ENCODE peak calls at places on chromosomes 3 and 15, in four cellular contexts. C is IMR-90, W is endothelial cell of umbilical vein, Y is GM23248. K is an unnamed sample.

GRCh38 chr3:119333773-119334492 is 39.8 kb downstream of the ARHGAP31 start:
- DNase-seq in W (no peak), Y (no peak), C (no peak), K (no peak)

GRCh38 chr3:152638707-152639450 is 196.1 kb upstream of the P2RY1 start:
- DNase-seq in W (no peak), C (no peak), Y (peak), K (peak)

GRCh38 chr3:191528589-191528988 is 67.6 kb downstream of the PYDC2 start:
- DNase-seq in Y (no peak), W (no peak), C (no peak), K (no peak)

GRCh38 chr3:178618197-178618596 is 82.0 kb downstream of the KCNMB2 start:
- DNase-seq in C (peak), W (no peak), Y (peak), K (no peak)

GRCh38 chr3:177827517-177828249 is 630.4 kb upstream of the TBL1XR1 start:
- DNase-seq in Y (peak), C (peak), W (peak), K (no peak)

GRCh38 chr3:123518892-123519485 is 65.9 kb downstream of the HACD2 start:
- DNase-seq in C (peak), Y (peak), W (no peak), K (no peak)

GRCh38 chr15:73246411-73246810 is 122.3 kb downstream of the HCN4 start:
- DNase-seq in Y (no peak), W (no peak), C (no peak), K (no peak)

GRCh38 chr15:44712108-44713005 is 1.0 kb downstream of the B2M start:
- DNase-seq in C (peak), Y (peak), W (peak), K (no peak)

GRCh38 chr3:47428585-47429145 is 47.1 kb downstream of the SCAP start:
- DNase-seq in W (no peak), C (no peak), Y (no peak), K (no peak)

GRCh38 chr15:29670945-29671307 is 151.3 kb downstream of the TJP1 start:
- DNase-seq in W (peak), C (peak), Y (peak), K (peak)

GRCh38 chr3:105040026-105040622 is 326.6 kb upstream of the ALCAM start:
- DNase-seq in C (peak), W (peak), Y (no peak), K (no peak)

GRCh38 chr3:86990734-86991481 is at the start of gene VGLL3:
- DNase-seq in C (peak), Y (peak), W (peak), K (no peak)

GRCh38 chr3:9776896-9777694 is 7.3 kb upstream of the CAMK1 start:
- DNase-seq in Y (no peak), C (no peak), W (no peak), K (no peak)

GRCh38 chr15:68204776-68205557 is at the start of gene CALML4:
- DNase-seq in W (peak), C (no peak), Y (peak), K (no peak)

GRCh38 chr3:10758304-10759037 is 57.6 kb upstream of the SLC6A11 start:
- DNase-seq in Y (peak), C (peak), W (peak), K (peak)

GRCh38 chr15:91311986-91312385 is 211.9 kb downstream of the SV2B start:
- DNase-seq in W (no peak), C (no peak), Y (no peak), K (no peak)

GRCh38 chr3:196517142-196517808 is 2.1 kb upstream of the SMCO1 start:
- DNase-seq in C (no peak), Y (no peak), W (no peak), K (no peak)

GRCh38 chr15:77682564-77682963 is 49.9 kb upstream of the LINGO1 start:
- DNase-seq in C (no peak), Y (no peak), W (no peak), K (no peak)

GRCh38 chr3:25664066-25664809 is 469 bp downstream of the TOP2B start:
- DNase-seq in C (peak), Y (peak), W (peak), K (no peak)

GRCh38 chr3:70065666-70066253 is 66.2 kb downstream of the SAMMSON start:
- DNase-seq in C (no peak), Y (no peak), W (no peak), K (no peak)

GRCh38 chr3:194132465-194133358 is 3.2 kb upstream of the HES1 start:
- DNase-seq in Y (peak), W (no peak), C (no peak), K (no peak)

GRCh38 chr3:169619793-169620192 is 43.7 kb downstream of the MECOM start:
- DNase-seq in Y (no peak), W (peak), C (no peak), K (no peak)

GRCh38 chr15:62972814-62973213 is 69.7 kb upstream of the TPM1 start:
- DNase-seq in Y (peak), W (peak), C (peak), K (no peak)

GRCh38 chr3:150348500-150348899 is 59.6 kb upstream of the TSC22D2 start:
- DNase-seq in Y (peak), W (peak), C (peak), K (peak)

GRCh38 chr3:48371651-48372376 is at the start of gene FBXW12:
- DNase-seq in W (no peak), C (no peak), Y (no peak), K (no peak)

GRCh38 chr15:28085489-28086174 is 13.5 kb downstream of the OCA2 start:
- DNase-seq in Y (no peak), W (no peak), C (no peak), K (no peak)

GRCh38 chr3:60555704-60556340 is 695.4 kb downstream of the FHIT start:
- DNase-seq in Y (peak), C (peak), W (no peak), K (peak)

GRCh38 chr3:26505399-26505798 is 117.2 kb upstream of the LRRC3B start:
- DNase-seq in Y (no peak), W (no peak), C (no peak), K (no peak)

GRCh38 chr3:41365973-41366372 is 166.7 kb downstream of the CTNNB1 start:
- DNase-seq in Y (no peak), C (no peak), W (no peak), K (no peak)

GRCh38 chr15:99105516-99106341 is 849 bp downstream of the SYNM start:
- DNase-seq in W (peak), C (peak), Y (peak), K (no peak)

GRCh38 chr3:25472153-25472552 is 44.1 kb downstream of the RARB start:
- DNase-seq in Y (no peak), W (no peak), C (no peak), K (no peak)

GRCh38 chr3:129834580-129834979 is 58.9 kb downstream of the TMCC1 start:
- DNase-seq in W (no peak), Y (no peak), C (no peak), K (no peak)

GRCh38 chr15:80579611-80580010 is 115.5 kb upstream of the ABHD17C start:
- DNase-seq in Y (no peak), C (no peak), W (no peak), K (no peak)

GRCh38 chr3:108818404-108818803 is 4.2 kb upstream of the TRAT1 start:
- DNase-seq in Y (peak), W (peak), C (peak), K (no peak)

GRCh38 chr15:66622677-66623076 is 56.9 kb upstream of the LCTL start:
- DNase-seq in C (no peak), W (no peak), Y (peak), K (no peak)

GRCh38 chr15:101175396-101175795 is 76.5 kb downstream of the CHSY1 start:
- DNase-seq in W (no peak), Y (no peak), C (no peak), K (no peak)

GRCh38 chr3:134754768-134755559 is 40.1 kb upstream of the EPHB1 start:
- DNase-seq in W (peak), C (peak), Y (peak), K (no peak)

DNA sequence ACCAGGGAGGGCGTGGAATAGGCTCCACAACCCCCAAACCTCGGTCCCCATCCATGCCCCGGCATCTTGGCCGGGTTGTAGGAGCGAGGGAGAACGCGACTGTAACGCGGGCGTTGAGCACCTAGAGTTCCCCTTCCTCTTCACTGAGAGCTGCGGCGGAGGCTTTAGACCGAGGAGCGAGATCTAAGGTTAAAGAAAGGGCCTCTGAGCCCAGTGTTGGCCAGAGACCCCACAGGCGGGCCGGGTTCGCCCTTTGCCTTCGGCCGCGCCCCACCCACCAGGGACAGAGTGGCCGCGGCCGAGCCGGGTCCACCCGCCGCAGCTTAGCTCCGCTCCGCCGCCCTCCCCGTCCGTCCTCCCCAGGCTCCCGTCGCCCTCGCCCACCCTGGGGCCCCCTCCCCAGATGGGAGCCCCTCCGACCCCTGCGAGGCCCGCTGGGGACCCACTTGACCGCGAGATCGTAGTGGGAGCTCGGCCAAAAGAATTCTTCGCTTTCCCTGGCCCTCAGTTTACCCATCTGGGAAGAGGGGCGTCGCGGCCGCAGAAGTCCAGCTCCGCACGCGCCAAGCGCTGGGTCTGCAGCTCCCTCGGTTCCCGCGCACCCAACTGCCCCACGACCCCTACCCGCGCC is 425 bp downstream of the ANPEP start:
- DNase-seq in Y (peak), C (no peak), W (no peak), K (no peak)
- H2AFZ ChIP-seq in Y (peak), C (peak), W (peak), K (no peak)

GRCh38 chr3:189334064-189334920 is 162.5 kb downstream of the TPRG1 start:
- DNase-seq in W (no peak), C (no peak), Y (peak), K (no peak)
- H3K27ac ChIP-seq in W (no peak), C (no peak), Y (no peak), K (peak)

DNA sequence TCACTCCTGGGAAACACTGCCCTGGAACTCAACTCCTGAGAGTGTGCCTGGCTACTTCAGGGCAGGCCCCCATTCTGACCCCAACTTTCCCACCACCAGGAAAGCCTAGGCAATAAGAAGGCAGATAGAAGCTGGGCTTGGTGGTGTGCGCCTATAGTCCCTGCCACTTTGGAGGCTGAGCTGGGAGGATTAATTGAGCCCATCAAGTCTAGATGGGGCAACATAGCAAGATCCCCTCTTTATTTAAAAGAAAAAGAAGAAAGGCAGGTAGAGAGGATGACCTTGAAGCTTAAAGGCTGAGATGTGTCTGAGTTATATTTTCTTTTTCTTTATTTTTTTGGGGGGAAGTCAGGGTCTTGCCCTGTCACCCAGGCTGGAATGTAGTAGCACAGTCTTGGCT is 4.2 kb upstream of the RBPMS2 start:
- DNase-seq in C (no peak), W (no peak), Y (no peak), K (no peak)
- H3K9ac ChIP-seq in C (no peak), W (no peak), Y (no peak), K (no peak)

DNA sequence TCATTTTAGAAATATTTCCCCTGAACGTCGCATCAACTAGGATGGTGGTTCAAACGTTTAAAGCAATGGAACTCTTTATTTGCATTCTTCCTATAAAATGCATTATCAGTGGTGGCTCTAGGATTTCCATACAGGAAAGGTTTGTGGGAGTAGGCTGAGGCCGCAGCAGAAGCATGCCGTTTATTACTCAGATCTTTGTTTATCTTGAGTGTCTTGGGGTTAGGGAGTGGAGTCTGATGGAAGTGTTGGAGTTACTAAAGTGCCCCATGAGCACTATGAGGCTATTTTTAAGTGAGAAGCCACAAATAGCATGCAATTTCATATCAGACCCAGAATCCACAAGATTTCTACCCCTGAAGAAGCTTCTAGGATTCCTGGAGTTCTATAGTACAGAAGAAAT is 26.2 kb downstream of the ATOSA start:
- DNase-seq in Y (peak), W (no peak), C (peak), K (no peak)
- H2AFZ ChIP-seq in Y (no peak), W (no peak), C (no peak), K (no peak)

GRCh38 chr3:111607242-111607641 is 12.1 kb upstream of the ZBED2 start:
- DNase-seq in C (no peak), W (no peak), Y (no peak), K (no peak)

GRCh38 chr3:111608378-111608777 is 13.2 kb upstream of the ZBED2 start:
- DNase-seq in W (no peak), Y (no peak), C (no peak), K (no peak)

GRCh38 chr3:111603679-111604643 is 8.8 kb upstream of the ZBED2 start:
- DNase-seq in Y (no peak), W (no peak), C (no peak), K (no peak)

GRCh38 chr3:111605016-111605415 is 9.9 kb upstream of the ZBED2 start:
- DNase-seq in C (peak), Y (peak), W (no peak), K (no peak)

DNA sequence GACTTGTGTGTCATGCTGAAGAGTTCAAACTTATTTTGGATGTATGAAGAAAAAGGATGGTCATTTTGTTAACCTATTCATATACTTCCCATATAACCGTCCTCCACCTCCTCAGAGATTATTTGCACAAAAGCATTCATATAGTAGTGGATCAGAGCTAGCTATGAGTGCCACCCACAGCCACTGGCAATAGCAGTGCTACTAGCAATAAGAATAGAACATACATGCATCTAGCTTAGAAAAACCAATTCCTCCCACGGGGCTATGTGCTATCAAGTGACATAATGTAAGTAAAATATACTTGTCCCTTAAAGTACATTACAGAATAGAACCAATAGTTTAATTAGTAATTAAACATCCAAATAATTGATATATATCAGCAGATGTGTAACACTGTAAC is 10.3 kb upstream of the ZBED2 start:
- DNase-seq in Y (no peak), C (no peak), W (no peak), K (no peak)
- H3K27ac ChIP-seq in Y (no peak), C (no peak), W (no peak), K (no peak)

GRCh38 chr15:47663106-47663505 is 54.2 kb upstream of the SEMA6D start:
- DNase-seq in Y (peak), C (peak), W (peak), K (no peak)
- H3K9ac ChIP-seq in Y (no peak), C (no peak), W (no peak), K (no peak)

DNA sequence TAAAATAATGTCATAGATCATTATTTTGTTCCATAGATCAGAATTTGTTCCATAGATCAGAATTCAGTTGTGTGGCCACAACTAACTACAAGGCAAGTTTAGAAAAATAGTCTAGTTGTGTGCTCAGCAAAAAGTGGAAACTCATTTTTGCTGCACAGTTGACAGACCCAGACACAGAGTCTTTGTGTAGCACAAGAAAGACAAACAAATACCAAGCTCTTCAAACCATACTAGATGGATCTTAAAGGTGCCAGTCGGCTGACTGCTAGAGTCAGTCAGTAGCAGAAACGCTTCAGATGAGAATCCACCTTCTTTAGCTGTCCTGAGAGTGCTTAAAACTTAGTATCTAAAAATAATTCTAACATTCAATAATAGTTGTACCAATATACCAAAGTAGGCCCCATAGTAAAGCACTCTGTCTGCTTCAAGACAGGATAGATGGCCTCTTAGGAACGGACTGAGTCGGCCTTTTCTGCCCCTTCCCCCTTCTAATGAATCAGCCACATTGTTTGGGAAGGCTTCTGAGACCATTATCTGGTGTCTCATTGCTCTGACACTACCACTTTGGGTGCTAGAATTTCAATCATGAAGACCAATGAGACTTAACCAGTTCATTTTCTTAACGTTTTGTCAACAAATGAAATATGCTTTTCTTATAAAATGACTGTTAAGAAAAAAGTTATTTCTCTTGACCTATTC is 27.7 kb upstream of the SLC4A7 start:
- DNase-seq in Y (no peak), W (no peak), C (no peak), K (no peak)
- H2AFZ ChIP-seq in Y (peak), W (no peak), C (no peak), K (no peak)

GRCh38 chr15:56725386-56725785 is 7.9 kb downstream of the ZNF280D start:
- DNase-seq in Y (no peak), W (no peak), C (no peak), K (no peak)
- H3K27ac ChIP-seq in Y (no peak), W (no peak), C (no peak), K (no peak)

GRCh38 chr3:67637255-67637900 is 17.0 kb downstream of the SUCLG2 start:
- DNase-seq in W (no peak), C (no peak), Y (no peak), K (no peak)

GRCh38 chr3:67640023-67640660 is 14.3 kb downstream of the SUCLG2 start:
- DNase-seq in W (no peak), C (peak), Y (peak), K (no peak)

GRCh38 chr3:67630666-67631362 is 23.6 kb downstream of the SUCLG2 start:
- DNase-seq in C (no peak), Y (no peak), W (no peak), K (no peak)

GRCh38 chr3:67635806-67636205 is 18.6 kb downstream of the SUCLG2 start:
- DNase-seq in C (peak), W (no peak), Y (peak), K (no peak)

GRCh38 chr3:67635257-67635656 is 19.2 kb downstream of the SUCLG2 start:
- DNase-seq in Y (peak), W (no peak), C (peak), K (no peak)
- H3K9ac ChIP-seq in Y (peak), W (no peak), C (no peak), K (peak)

GRCh38 chr3:45038096-45038455 is 12.0 kb downstream of the CLEC3B start:
- DNase-seq in W (no peak), C (no peak), Y (no peak), K (peak)

GRCh38 chr3:45035441-45036301 is 9.6 kb downstream of the CLEC3B start:
- DNase-seq in C (peak), W (no peak), Y (no peak), K (no peak)

GRCh38 chr3:45042162-45042561 is 16.1 kb downstream of the CLEC3B start:
- DNase-seq in Y (no peak), W (no peak), C (no peak), K (no peak)

GRCh38 chr3:45043715-45044299 is 17.7 kb downstream of the CLEC3B start:
- DNase-seq in W (no peak), Y (peak), C (peak), K (no peak)

DNA sequence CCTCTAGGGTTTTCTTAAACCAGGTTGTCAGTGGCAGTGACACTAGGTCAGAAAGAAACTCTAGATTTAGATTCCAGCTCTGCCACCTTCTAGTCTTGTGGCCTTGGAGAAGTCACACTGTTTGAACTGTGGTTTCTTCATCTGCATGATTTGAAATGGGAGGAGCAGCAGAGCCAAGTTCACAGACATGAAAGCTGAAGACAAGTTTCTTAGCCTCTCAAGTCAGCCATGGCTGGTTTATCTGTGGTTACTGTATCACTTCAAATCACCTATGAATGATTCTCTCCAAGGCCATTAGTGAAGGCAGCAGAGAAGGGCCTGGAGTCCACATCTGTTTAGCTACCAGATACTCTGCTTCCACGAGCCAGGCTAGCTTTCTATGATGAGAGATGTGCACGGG is 15.6 kb downstream of the CLEC3B start:
- DNase-seq in C (no peak), Y (no peak), W (no peak), K (no peak)
- H2AFZ ChIP-seq in C (peak), Y (peak), W (no peak), K (no peak)